ENCODE peak calls at places on chromosomes 5 and 9, in seven cellular contexts. K is tibial artery, V is endodermal cell, A is cardiac muscle cell, E is transverse colon, C is tibial nerve, L is body of pancreas. N is an unnamed sample.

GRCh38 chr5:3025392-3025791 is 273.9 kb upstream of the IRX2 start:
- DNase-seq in K (no peak), V (no peak), A (no peak), E (no peak), C (no peak), L (no peak), N (no peak)

GRCh38 chr9:136426787-136427186 is 12.9 kb downstream of the INPP5E start:
- DNase-seq in K (no peak), V (no peak), A (no peak), E (no peak), C (no peak), L (no peak), N (no peak)

GRCh38 chr5:152271420-152271819 is 133.7 kb downstream of the NMUR2 start:
- DNase-seq in K (no peak), V (peak; percentile 77), A (peak; percentile 17), E (no peak), C (no peak), L (peak; percentile 22), N (peak; percentile 44)

GRCh38 chr5:145859451-145859850 is 13.4 kb downstream of the GRXCR2 start:
- DNase-seq in K (no peak), V (no peak), A (no peak), E (no peak), C (no peak), L (no peak), N (no peak)

GRCh38 chr9:135084881-135085760 is 2.3 kb upstream of the OLFM1 start:
- DNase-seq in K (no peak), V (no peak), A (no peak), E (no peak), C (no peak), L (no peak), N (no peak)

GRCh38 chr9:87569008-87569908 is 71.6 kb downstream of the DAPK1 start:
- DNase-seq in K (no peak), V (no peak), A (peak; percentile 72), E (no peak), C (no peak), L (peak; percentile 29), N (no peak)

GRCh38 chr5:52684056-52684455 is 103.7 kb upstream of the ITGA1 start:
- DNase-seq in K (no peak), V (no peak), A (no peak), E (no peak), C (no peak), L (no peak), N (no peak)

GRCh38 chr9:77595426-77596051 is 52.6 kb downstream of the GNA14 start:
- DNase-seq in K (no peak), V (no peak), A (peak; percentile 82), E (no peak), C (no peak), L (no peak), N (no peak)

GRCh38 chr5:77972545-77973252 is 196.6 kb upstream of the TBCA start:
- DNase-seq in K (no peak), V (peak; percentile 72), A (no peak), E (no peak), C (no peak), L (no peak), N (no peak)

GRCh38 chr5:59039003-59039295 is 456.1 kb downstream of the RAB3C start:
- DNase-seq in K (no peak), V (peak; percentile 78), A (no peak), E (no peak), C (no peak), L (no peak), N (no peak)

GRCh38 chr9:7079051-7079450 is 321.3 kb downstream of the KDM4C start:
- DNase-seq in K (no peak), V (no peak), A (no peak), E (no peak), C (no peak), L (no peak), N (no peak)

GRCh38 chr5:1400936-1401335 is 44.3 kb downstream of the SLC6A3 start:
- DNase-seq in K (no peak), V (no peak), A (no peak), E (no peak), C (no peak), L (no peak), N (no peak)

GRCh38 chr5:158807947-158808346 is 291.8 kb downstream of the EBF1 start:
- DNase-seq in K (no peak), V (no peak), A (peak; percentile 71), E (no peak), C (no peak), L (no peak), N (no peak)

GRCh38 chr9:108565651-108566378 is 290.0 kb downstream of the ACTL7B start:
- DNase-seq in K (peak; percentile 68), V (peak; percentile 78), A (peak; percentile 93), E (peak; percentile 59), C (peak; percentile 30), L (peak; percentile 66), N (peak; percentile 93)

DNA sequence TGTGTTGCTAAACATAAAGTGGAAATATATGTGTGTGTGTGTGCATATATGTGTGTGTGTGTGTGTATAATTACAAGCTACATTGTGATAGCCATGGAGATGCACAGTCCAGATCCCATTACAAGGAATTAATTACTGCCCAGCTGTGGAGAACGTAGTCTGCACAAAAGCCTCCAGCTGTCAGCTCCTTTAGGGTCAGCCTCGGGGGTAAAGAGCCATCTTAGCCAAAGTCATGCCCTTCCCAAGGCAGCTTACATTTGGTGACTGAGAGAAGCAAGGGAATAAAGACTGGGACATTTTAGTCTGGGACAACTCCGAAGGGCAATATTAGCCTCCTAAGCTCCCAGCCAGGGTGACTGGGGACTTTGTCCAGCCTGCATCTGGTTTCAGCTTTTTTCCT is 21.9 kb upstream of the FOCAD start:
- DNase-seq in K (no peak), V (peak; percentile 47), A (no peak), E (no peak), C (no peak), L (no peak), N (no peak)
- TF ChIP-seq CTCF in K (no peak), V (no peak), A (no peak), E (no peak), C (no peak), L (no peak), N (no peak)

DNA sequence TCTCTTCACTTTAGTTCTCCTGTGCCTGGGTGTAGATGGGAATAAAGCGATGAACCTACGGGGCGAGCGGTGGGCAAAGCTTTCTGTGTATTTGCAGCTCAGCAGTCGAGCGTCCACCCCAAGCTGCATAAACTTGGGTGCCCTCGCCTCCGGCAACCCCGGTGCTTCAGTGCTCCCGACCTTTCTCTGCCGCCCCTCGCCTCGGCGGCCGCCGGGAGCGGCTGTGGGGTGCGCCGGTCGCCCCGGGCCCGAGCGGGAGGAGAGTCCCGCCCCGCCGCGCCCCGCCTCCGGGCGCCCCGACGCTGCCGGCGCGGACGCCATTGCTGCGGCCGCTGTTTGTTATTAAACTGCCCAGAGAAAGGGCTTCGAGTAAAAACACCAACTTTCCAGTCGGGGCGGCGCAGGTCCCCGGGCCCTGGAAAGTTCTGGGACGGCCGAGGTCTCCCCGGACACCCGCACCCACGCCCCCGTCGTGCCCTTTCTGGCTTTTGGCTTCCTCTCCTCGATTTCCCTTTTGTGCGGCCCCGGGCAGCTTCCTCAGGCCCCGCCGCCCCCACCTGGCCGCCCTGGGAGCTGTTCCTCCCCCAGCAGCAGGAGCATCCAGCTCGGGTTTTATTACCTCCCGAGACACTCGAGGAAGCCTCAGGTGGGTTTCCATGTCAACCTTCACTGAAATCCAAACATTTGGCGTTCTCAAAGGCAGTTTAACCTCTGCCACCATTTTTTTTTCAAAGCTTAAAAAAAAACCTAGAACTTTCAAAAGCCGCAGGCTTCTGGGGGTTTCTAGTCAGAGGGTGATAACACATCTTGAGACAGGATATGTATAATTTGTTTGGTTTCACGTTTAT is 334.3 kb downstream of the CWC27 start:
- DNase-seq in K (peak; percentile 78), V (peak; percentile 79), A (peak; percentile 77), E (peak; percentile 70), C (peak; percentile 14), L (peak; percentile 65), N (peak; percentile 60)
- H3K27ac ChIP-seq in K (peak overlapping the region; percentile 89), V (no peak overlapping the region), A (no peak overlapping the region), E (peak overlapping the region; percentile 80), C (peak overlapping the region; percentile 85), L (peak overlapping the region; percentile 80), N (peak overlapping the region; percentile 59)

DNA sequence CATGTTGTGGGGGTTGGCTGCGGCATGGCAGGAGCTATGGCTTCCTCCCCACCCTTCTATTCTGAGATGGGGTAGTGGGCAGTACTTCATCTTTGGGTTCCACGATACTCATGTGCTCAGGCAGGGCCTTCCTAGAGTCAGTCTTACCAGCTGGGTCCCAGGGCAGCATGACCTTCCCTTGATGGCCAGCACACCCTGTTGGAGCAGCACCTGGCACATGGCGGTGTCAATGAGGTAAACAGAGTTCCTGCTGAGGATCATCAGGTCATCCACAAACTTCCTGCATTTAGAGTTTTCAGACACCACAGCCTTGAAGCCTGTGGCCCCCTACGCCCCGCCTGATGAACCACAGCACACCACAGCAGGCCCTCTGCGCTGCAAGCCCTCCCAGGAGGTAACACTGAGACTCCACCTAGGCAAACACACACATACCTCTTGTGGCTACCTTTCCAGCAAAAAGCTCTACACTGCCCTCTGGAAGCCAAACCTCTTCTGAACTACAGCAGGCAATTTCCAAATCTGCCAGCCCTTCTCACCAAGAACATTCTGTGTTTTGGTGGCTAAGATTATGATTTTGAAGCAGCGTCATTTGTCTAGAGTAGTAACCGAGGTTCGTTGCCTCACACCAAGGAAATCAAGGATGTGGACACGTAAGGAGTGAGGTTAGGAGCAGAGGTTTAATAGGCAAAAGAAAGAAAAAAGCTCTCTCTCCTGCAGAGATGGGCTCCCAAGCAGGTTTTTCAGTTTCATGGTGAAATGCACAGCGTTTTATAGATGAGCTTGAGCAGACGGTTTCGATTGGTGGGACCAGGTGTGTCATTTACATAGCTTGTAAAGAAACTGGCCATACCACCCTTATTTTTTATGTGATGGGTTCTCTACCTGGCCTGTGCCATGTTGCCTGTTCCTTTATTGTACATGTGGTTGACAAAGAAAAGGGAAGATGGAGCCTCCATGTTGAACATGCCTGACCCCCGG is 20.3 kb upstream of the TMEM174 start:
- DNase-seq in K (no peak), V (peak; percentile 71), A (no peak), E (no peak), C (no peak), L (no peak), N (no peak)
- TF ChIP-seq CTCF in K (no peak), V (peak; percentile 73), A (no peak), E (no peak), C (no peak), L (peak; percentile 14), N (no peak)

GRCh38 chr5:95780597-95780996 is 41.9 kb downstream of the GLRX start:
- DNase-seq in K (no peak), V (no peak), A (no peak), E (no peak), C (no peak), L (no peak), N (no peak)
- H3K27ac ChIP-seq in K (peak overlapping the region; percentile 66), V (no peak overlapping the region), A (peak overlapping the region; percentile 88), E (peak overlapping the region; percentile 19), C (peak overlapping the region; percentile 73), L (peak overlapping the region; percentile 54), N (no peak overlapping the region)

DNA sequence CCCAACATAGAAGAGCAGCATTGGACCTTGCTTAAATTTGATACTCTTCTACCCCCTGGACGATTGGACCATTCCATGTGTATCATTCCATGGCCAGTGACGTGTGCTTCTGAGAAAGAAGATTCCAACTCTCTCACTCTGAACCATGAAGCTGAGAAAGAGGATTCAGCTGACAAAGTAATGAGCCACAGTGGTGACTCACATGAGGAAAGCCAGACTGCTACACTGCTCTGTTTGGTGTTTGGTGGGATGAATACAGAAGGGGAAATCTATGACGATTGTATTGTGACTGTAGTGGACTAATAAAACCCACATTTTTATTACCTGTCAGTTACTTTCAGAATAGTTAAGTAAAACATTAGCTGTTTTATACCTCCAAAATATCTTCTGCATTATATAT is 7.5 kb downstream of the HSPA5 start:
- DNase-seq in K (no peak), V (no peak), A (peak; percentile 93), E (no peak), C (no peak), L (no peak), N (peak; percentile 81)
- TF ChIP-seq CTCF in K (no peak), V (no peak), A (no peak), E (no peak), C (no peak), L (no peak), N (no peak)

N was measured in RWPE1.